ENCODE peak calls at places on chromosome 12, in six cellular contexts. L is AG10803, O is ascending aorta, M is left lung, I is sigmoid colon, K is Panc1. J is an unnamed sample.
A peak's percentile ranks its signal among the peaks of the same experiment; 100 is the strongest.

GRCh38 chr12:132118876-132119275 is 25.2 kb downstream of the DDX51 start:
- DNase-seq in L (no peak), O (no peak), M (no peak), I (peak; percentile 46), K (no peak), J (peak; percentile 34)

GRCh38 chr12:34286934-34287333 is 264.6 kb downstream of the ALG10 start:
- DNase-seq in L (no peak), O (no peak), M (no peak), I (no peak), K (no peak), J (no peak)

GRCh38 chr12:32603858-32604257 is 75.2 kb upstream of the DNM1L start:
- DNase-seq in L (peak; percentile 68), O (no peak), M (no peak), I (no peak), K (no peak), J (no peak)

GRCh38 chr12:29088611-29089219 is 60.4 kb upstream of the FAR2 start:
- DNase-seq in L (peak; percentile 20), O (no peak), M (no peak), I (no peak), K (no peak), J (peak; percentile 59)

GRCh38 chr12:5840900-5841299 is 104.2 kb downstream of the ANO2 start:
- DNase-seq in L (no peak), O (no peak), M (no peak), I (no peak), K (no peak), J (peak; percentile 36)

GRCh38 chr12:57741413-57741789 is 2.9 kb upstream of the AGAP2 start:
- DNase-seq in L (no peak), O (no peak), M (no peak), I (no peak), K (no peak), J (no peak)

GRCh38 chr12:91423336-91424050 is 240.9 kb upstream of the DCN start:
- DNase-seq in L (no peak), O (no peak), M (no peak), I (no peak), K (no peak), J (peak; percentile 30)

GRCh38 chr12:48824112-48824511 is 5.8 kb downstream of the CACNB3 start:
- DNase-seq in L (no peak), O (no peak), M (peak; percentile 81), I (no peak), K (no peak), J (peak; percentile 83)

GRCh38 chr12:117140397-117141096 is 41.3 kb upstream of the TESC start:
- DNase-seq in L (no peak), O (no peak), M (peak; percentile 58), I (no peak), K (no peak), J (no peak)

GRCh38 chr12:15212877-15213276 is 8.3 kb downstream of the RERG start:
- DNase-seq in L (no peak), O (no peak), M (no peak), I (no peak), K (no peak), J (no peak)

GRCh38 chr12:9273276-9273675 is 65.1 kb upstream of the PZP start:
- DNase-seq in L (peak; percentile 6), O (no peak), M (no peak), I (no peak), K (no peak), J (no peak)

GRCh38 chr12:104694711-104695110 is 238.0 kb downstream of the CHST11 start:
- DNase-seq in L (no peak), O (peak; percentile 71), M (no peak), I (no peak), K (no peak), J (no peak)

GRCh38 chr12:67651380-67651695 is 2.8 kb downstream of the DYRK2 start:
- DNase-seq in L (peak; percentile 60), O (no peak), M (no peak), I (no peak), K (no peak), J (peak; percentile 43)

GRCh38 chr12:54201001-54201794 is 12.4 kb upstream of the SMUG1 start:
- DNase-seq in L (peak; percentile 79), O (peak; percentile 76), M (peak; percentile 61), I (peak; percentile 77), K (no peak), J (peak; percentile 90)

GRCh38 chr12:53596920-53597363 is 29.2 kb downstream of the ATF7 start:
- DNase-seq in L (peak; percentile 74), O (no peak), M (no peak), I (no peak), K (no peak), J (no peak)

GRCh38 chr12:111605931-111606625 is 7.0 kb upstream of the ATXN2 start:
- DNase-seq in L (no peak), O (no peak), M (no peak), I (no peak), K (no peak), J (no peak)

GRCh38 chr12:123934829-123935228 is 37.8 kb downstream of the CCDC92 start:
- DNase-seq in L (peak; percentile 76), O (peak; percentile 53), M (no peak), I (no peak), K (no peak), J (no peak)

GRCh38 chr12:119684730-119685129 is 16.8 kb downstream of the PRKAB1 start:
- DNase-seq in L (peak; percentile 59), O (no peak), M (no peak), I (no peak), K (no peak), J (no peak)

GRCh38 chr12:3304436-3305135 is 186.4 kb upstream of the PRMT8 start:
- DNase-seq in L (peak; percentile 72), O (no peak), M (no peak), I (no peak), K (no peak), J (no peak)

GRCh38 chr12:481422-481821 is 21.7 kb downstream of the B4GALNT3 start:
- DNase-seq in L (peak; percentile 50), O (peak; percentile 92), M (no peak), I (peak; percentile 65), K (no peak), J (no peak)

GRCh38 chr12:120485914-120486881 is 9.7 kb upstream of the DYNLL1 start:
- DNase-seq in L (no peak), O (no peak), M (no peak), I (no peak), K (no peak), J (no peak)

DNA sequence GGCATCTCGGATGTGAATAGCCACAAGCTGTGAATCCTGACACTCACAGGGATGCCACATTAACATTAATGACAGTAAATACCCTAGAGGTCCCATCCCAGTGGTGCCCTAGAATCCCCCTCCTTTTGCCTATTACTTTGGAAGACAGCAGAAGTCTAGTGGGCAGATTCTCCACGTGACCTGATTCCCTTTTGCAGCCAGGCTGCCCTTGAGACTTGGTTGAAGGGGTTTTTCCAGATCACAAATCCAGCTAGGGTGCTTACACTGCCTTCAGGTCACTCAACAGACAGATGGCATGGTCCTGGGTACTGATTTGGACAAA is 8.7 kb downstream of the HDAC7 start:
- DNase-seq in L (no peak), O (no peak), M (no peak), I (no peak), K (no peak), J (peak; percentile 43)
- H3K4me3 ChIP-seq in L (no peak overlapping the region), O (no peak overlapping the region), M (no peak overlapping the region), I (no peak overlapping the region), K (no peak overlapping the region), J (no peak overlapping the region)

DNA sequence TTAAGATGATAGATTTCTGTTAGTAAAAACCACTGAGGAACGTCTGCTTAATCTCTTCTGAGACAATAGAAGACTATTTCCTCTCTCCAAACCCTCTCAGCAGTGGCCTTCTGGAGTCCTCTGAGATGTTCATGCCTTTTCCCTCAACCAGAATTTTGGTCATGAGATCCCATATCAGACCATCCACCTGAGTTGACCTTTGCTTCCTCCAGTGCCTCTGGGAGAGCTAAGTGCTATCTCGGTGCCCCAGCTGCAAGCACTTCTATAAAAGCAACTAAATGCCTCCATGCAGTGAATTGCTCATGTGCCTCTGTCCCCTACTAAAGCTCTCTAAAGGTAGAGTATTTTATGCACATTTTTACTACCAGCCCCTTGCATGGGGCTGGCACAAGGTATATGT is 172.8 kb upstream of the BCL2L14 start:
- DNase-seq in L (no peak), O (no peak), M (no peak), I (no peak), K (no peak), J (no peak)
- H3K4me3 ChIP-seq in L (no peak overlapping the region), O (no peak overlapping the region), M (no peak overlapping the region), I (no peak overlapping the region), K (no peak overlapping the region), J (no peak overlapping the region)

GRCh38 chr12:56153291-56154065 is 1.1 kb downstream of the MYL6B start:
- DNase-seq in L (no peak), O (no peak), M (no peak), I (no peak), K (no peak), J (no peak)
- H3K4me3 ChIP-seq in L (peak overlapping the region; percentile 75), O (peak overlapping the region; percentile 93), M (peak overlapping the region; percentile 68), I (no peak overlapping the region), K (peak overlapping the region; percentile 66), J (peak overlapping the region; percentile 90)

DNA sequence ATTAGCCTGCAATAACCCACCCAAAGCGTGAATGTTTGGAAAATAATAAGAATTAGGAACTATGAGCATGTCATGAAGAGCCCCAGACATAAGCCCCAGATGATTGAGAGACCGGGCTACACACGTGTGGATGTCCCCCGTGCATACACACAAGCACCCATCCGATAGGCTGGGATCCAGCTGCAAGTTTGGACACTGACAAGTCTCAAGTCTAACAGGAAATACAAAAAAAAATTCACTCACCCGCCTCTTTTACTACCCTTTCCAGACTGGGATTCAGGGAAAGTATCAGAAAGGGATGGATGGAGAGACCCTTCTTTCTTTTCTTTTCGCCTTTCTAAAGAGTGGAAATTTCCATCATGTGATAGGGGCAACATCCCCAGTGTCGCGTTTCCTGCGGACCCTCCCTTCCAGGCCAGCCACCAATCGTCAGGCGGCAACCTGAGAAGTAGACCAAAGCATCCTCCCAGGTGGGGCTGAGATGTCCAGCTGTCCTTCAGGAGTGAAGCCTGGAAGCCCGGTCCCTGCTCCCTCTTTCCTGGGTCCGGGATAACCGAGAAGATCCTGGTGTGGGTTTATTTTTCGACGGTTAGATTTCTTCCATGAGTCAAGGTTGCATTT is 6.4 kb upstream of the SLC38A4 start:
- DNase-seq in L (no peak), O (no peak), M (no peak), I (no peak), K (no peak), J (peak; percentile 87)
- H3K4me3 ChIP-seq in L (peak overlapping the region; percentile 58), O (peak overlapping the region; percentile 47), M (no peak overlapping the region), I (peak overlapping the region; percentile 47), K (no peak overlapping the region), J (peak overlapping the region; percentile 78)

J was measured in GM23338.